ENCODE peak calls at places on chromosome 13, in nine cellular contexts. X, E, V, U, L, I, H, K and J are unnamed samples.

GRCh38 chr13:111956261-111957151 is 110.4 kb upstream of the SOX1 start:
- DNase-seq in H (no peak), V (no peak), U (peak; percentile 54), L (no peak), X (no peak), I (no peak), K (no peak), E (no peak), J (no peak)

GRCh38 chr13:60654405-60654804 is 257.4 kb downstream of the TDRD3 start:
- DNase-seq in H (no peak), L (no peak), X (no peak), V (no peak), E (peak; percentile 56), K (peak; percentile 53), I (peak; percentile 3), U (no peak), J (peak; percentile 60)

GRCh38 chr13:73903561-73903960 is 230.6 kb downstream of the KLF12 start:
- DNase-seq in E (no peak), L (no peak), V (no peak), K (no peak), I (no peak), H (no peak), X (no peak), U (no peak), J (no peak)

GRCh38 chr13:105341758-105342157 is 1193.7 kb downstream of the EFNB2 start:
- DNase-seq in V (no peak), U (no peak), L (no peak), E (no peak), K (no peak), H (no peak), X (no peak), I (no peak), J (no peak)

GRCh38 chr13:41546372-41547252 is 89.3 kb downstream of the RGCC start:
- DNase-seq in K (no peak), U (no peak), E (peak; percentile 91), I (peak; percentile 82), X (no peak), H (no peak), V (no peak), L (no peak), J (no peak)

GRCh38 chr13:45332831-45333219 is 8.2 kb downstream of the TPT1 start:
- DNase-seq in I (no peak), U (no peak), V (no peak), K (no peak), L (no peak), X (no peak), H (no peak), E (no peak), J (no peak)

GRCh38 chr13:30978981-30979956 is 46.8 kb downstream of the TEX26 start:
- DNase-seq in I (no peak), X (peak; percentile 8), U (no peak), V (no peak), L (no peak), E (peak; percentile 11), K (no peak), H (no peak), J (peak; percentile 46)

GRCh38 chr13:40503966-40504591 is 162.4 kb downstream of the FOXO1 start:
- DNase-seq in L (no peak), I (peak; percentile 84), K (no peak), X (no peak), H (no peak), V (no peak), U (no peak), E (no peak), J (no peak)

GRCh38 chr13:30743319-30744055 is 8.1 kb downstream of the ALOX5AP start:
- DNase-seq in E (peak; percentile 88), K (peak; percentile 48), X (no peak), H (no peak), L (no peak), I (peak; percentile 99), U (no peak), V (no peak), J (no peak)

GRCh38 chr13:57123660-57124059 is 17.1 kb upstream of the PRR20A start:
- DNase-seq in X (no peak), L (no peak), E (no peak), I (peak; percentile 1), K (peak; percentile 75), V (no peak), H (no peak), U (no peak), J (peak; percentile 59)

GRCh38 chr13:41453620-41454019 is 3.7 kb upstream of the RGCC start:
- DNase-seq in L (no peak), E (no peak), V (no peak), X (no peak), K (no peak), I (no peak), U (no peak), H (no peak), J (no peak)